ENCODE peak calls at places on chromosomes 13 and 19, in nine cellular contexts. Z, H, G, I, Y, C, T, N and Q are unnamed samples.

GRCh38 chr19:4304509-4305252 is at the start of gene FSD1:
- DNase-seq in Z (no peak), H (no peak), G (peak; percentile 84), I (peak; percentile 70), Y (peak; percentile 79), C (no peak), T (no peak), N (peak; percentile 40), Q (peak; percentile 99)

GRCh38 chr19:35519291-35519690 is 5.8 kb upstream of the DMKN start:
- DNase-seq in Z (no peak), H (no peak), G (no peak), I (no peak), Y (no peak), C (no peak), T (peak; percentile 92), N (peak; percentile 27), Q (no peak)

GRCh38 chr13:36549771-36550170 is 117.5 kb downstream of the CCNA1 start:
- DNase-seq in Z (no peak), H (no peak), G (no peak), I (no peak), Y (no peak), C (no peak), T (no peak), N (no peak), Q (no peak)

GRCh38 chr19:3809881-3810707 is 23.9 kb upstream of the MATK start:
- DNase-seq in Z (no peak), H (no peak), G (no peak), I (peak; percentile 70), Y (peak; percentile 73), C (no peak), T (no peak), N (no peak), Q (peak; percentile 71)

GRCh38 chr13:46086985-46087384 is 17.8 kb downstream of the CPB2 start:
- DNase-seq in Z (no peak), H (no peak), G (no peak), I (no peak), Y (no peak), C (no peak), T (no peak), N (no peak), Q (no peak)

GRCh38 chr19:35347171-35347929 is at the start of gene FFAR1:
- DNase-seq in Z (peak; percentile 62), H (no peak), G (peak; percentile 19), I (peak; percentile 96), Y (peak; percentile 79), C (no peak), T (no peak), N (no peak), Q (peak; percentile 80)

GRCh38 chr19:16564842-16565241 is 7.4 kb downstream of the SLC35E1 start:
- DNase-seq in Z (no peak), H (no peak), G (no peak), I (no peak), Y (no peak), C (no peak), T (no peak), N (no peak), Q (no peak)

GRCh38 chr19:47848871-47849473 is 10.1 kb upstream of the TPRX2 start:
- DNase-seq in Z (no peak), H (peak; percentile 24), G (peak; percentile 79), I (peak; percentile 22), Y (no peak), C (no peak), T (no peak), N (no peak), Q (no peak)

GRCh38 chr19:13844130-13844631 is 32.8 kb upstream of the NANOS3 start:
- DNase-seq in Z (no peak), H (peak; percentile 44), G (no peak), I (no peak), Y (no peak), C (no peak), T (peak; percentile 97), N (no peak), Q (no peak)

GRCh38 chr13:92251815-92252214 is 853.4 kb downstream of the GPC5 start:
- DNase-seq in Z (no peak), H (no peak), G (no peak), I (no peak), Y (no peak), C (no peak), T (no peak), N (no peak), Q (no peak)

GRCh38 chr19:4374451-4375163 is 25.7 kb downstream of the SH3GL1 start:
- DNase-seq in Z (peak; percentile 94), H (peak; percentile 74), G (peak; percentile 59), I (no peak), Y (no peak), C (no peak), T (peak; percentile 74), N (peak; percentile 87), Q (no peak)

GRCh38 chr13:74825949-74826246 is 656.1 kb downstream of the TBC1D4 start:
- DNase-seq in Z (no peak), H (no peak), G (no peak), I (no peak), Y (no peak), C (no peak), T (no peak), N (no peak), Q (no peak)

GRCh38 chr19:6414793-6415591 is 9.6 kb downstream of the KHSRP start:
- DNase-seq in Z (no peak), H (no peak), G (no peak), I (no peak), Y (no peak), C (no peak), T (no peak), N (no peak), Q (no peak)

GRCh38 chr19:44605547-44605946 is 7.8 kb upstream of the IGSF23 start:
- DNase-seq in Z (no peak), H (no peak), G (no peak), I (no peak), Y (no peak), C (no peak), T (no peak), N (no peak), Q (no peak)

GRCh38 chr13:64798422-64798821 is 2431.7 kb downstream of the PCDH9 start:
- DNase-seq in Z (no peak), H (no peak), G (no peak), I (no peak), Y (no peak), C (no peak), T (no peak), N (no peak), Q (no peak)

GRCh38 chr13:68927387-68928026 is 1180.1 kb upstream of the ATXN8OS start:
- DNase-seq in Z (no peak), H (no peak), G (peak; percentile 78), I (peak; percentile 5), Y (no peak), C (no peak), T (no peak), N (no peak), Q (no peak)

GRCh38 chr19:40416918-40417713 is 3.9 kb upstream of the PRX start:
- DNase-seq in Z (no peak), H (no peak), G (no peak), I (peak; percentile 90), Y (peak; percentile 67), C (no peak), T (peak; percentile 55), N (peak; percentile 35), Q (peak; percentile 52)

GRCh38 chr13:94330552-94331071 is 148.9 kb downstream of the DCT start:
- DNase-seq in Z (no peak), H (no peak), G (no peak), I (no peak), Y (no peak), C (no peak), T (peak; percentile 13), N (no peak), Q (no peak)

GRCh38 chr19:40367577-40368434 is 19.3 kb downstream of the PLD3 start:
- DNase-seq in Z (no peak), H (no peak), G (no peak), I (no peak), Y (no peak), C (no peak), T (no peak), N (no peak), Q (no peak)

GRCh38 chr13:51811920-51812328 is 8.0 kb upstream of the DHRS12 start:
- DNase-seq in Z (no peak), H (no peak), G (no peak), I (peak; percentile 57), Y (peak; percentile 35), C (no peak), T (peak; percentile 40), N (no peak), Q (no peak)

GRCh38 chr19:49862411-49863253 is 4.7 kb downstream of the PNKP start:
- DNase-seq in Z (no peak), H (peak; percentile 26), G (peak; percentile 79), I (peak; percentile 21), Y (no peak), C (no peak), T (no peak), N (no peak), Q (no peak)
- TF ChIP-seq CTCF in Z (no peak), H (no peak), G (peak; percentile 65), I (peak; percentile 16), Y (peak; percentile 22), C (peak; percentile 28), T (no peak), N (peak; percentile 24), Q (no peak)

DNA sequence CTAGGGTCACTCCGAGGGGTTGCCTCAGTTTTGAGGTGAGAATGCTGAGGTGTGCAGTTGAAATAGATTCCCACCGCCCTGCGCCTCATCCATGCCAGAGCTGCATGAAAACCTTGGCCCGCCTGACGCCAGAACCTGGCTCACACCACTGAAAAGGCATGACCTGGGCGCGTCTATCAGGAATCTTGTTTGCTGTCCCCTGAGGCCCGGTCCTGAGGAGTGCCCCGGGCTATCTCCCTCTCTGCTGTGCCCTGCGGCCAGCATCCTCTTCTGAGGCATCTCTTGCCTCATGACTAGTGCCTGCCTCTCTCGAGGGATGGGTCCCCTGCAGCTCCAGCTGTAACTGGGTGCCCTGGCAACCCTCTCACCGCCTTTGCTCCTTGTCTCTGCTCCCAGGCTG is 28.1 kb downstream of the SMARCA4 start:
- DNase-seq in Z (no peak), H (no peak), G (no peak), I (no peak), Y (no peak), C (no peak), T (no peak), N (no peak), Q (peak; percentile 11)
- TF ChIP-seq CTCF in Z (no peak), H (no peak), G (no peak), I (no peak), Y (no peak), C (no peak), T (no peak), N (no peak), Q (no peak)

GRCh38 chr13:29835280-29836061 is 14.9 kb downstream of the UBL3 start:
- DNase-seq in Z (no peak), H (no peak), G (peak; percentile 41), I (no peak), Y (no peak), C (no peak), T (no peak), N (no peak), Q (no peak)
- TF ChIP-seq CTCF in Z (no peak), H (no peak), G (peak; percentile 46), I (no peak), Y (no peak), C (no peak), T (no peak), N (no peak), Q (no peak)

DNA sequence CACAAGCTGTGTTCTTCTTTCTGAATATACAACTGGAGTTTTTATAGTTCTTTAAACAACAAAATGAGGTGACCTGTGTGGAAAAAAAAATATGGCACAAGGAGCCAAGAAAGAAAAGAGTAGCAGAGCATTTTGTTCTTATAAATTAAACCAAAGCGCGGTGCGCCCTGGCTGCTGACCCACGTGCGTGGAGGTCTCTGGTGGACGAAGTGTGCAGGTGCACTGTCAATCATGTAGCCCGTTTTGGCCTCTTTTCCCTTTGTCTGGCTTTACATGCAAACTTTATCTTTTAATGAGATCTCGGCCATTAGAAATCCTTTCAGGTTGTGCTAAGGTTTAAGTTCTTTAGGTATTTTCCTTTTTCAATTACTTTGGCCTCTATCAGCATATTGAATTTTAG is 443.8 kb upstream of the SLC10A2 start:
- DNase-seq in Z (no peak), H (no peak), G (no peak), I (no peak), Y (no peak), C (no peak), T (no peak), N (no peak), Q (no peak)
- TF ChIP-seq CTCF in Z (no peak), H (no peak), G (peak; percentile 53), I (no peak), Y (no peak), C (no peak), T (no peak), N (no peak), Q (no peak)